ENCODE peak calls at places on chromosomes 11 and 22, in five cellular contexts. R is lung, I is psoas muscle, M is heart right ventricle, O is gastrocnemius medialis. E is an unnamed sample. For H3K4me1 and H3K27me3, the result is how much of the 10 kb centered on the place peaks cover.

GRCh38 chr11:47398551-47398950 is 9.8 kb upstream of the SLC39A13 start:
- DNase-seq in R (no peak), I (peak), M (no peak), O (no peak), E (no peak)

GRCh38 chr11:12961615-12962014 is 47.5 kb upstream of the RASSF10 start:
- DNase-seq in R (no peak), I (no peak), M (no peak), O (no peak), E (no peak)

GRCh38 chr11:62716816-62717215 is 9.3 kb downstream of the GNG3 start:
- DNase-seq in R (no peak), I (no peak), M (no peak), O (no peak), E (no peak)

GRCh38 chr22:43892183-43892894 is 526 bp upstream of the PNPLA5 start:
- DNase-seq in R (no peak), I (peak), M (no peak), O (no peak), E (no peak)

GRCh38 chr11:19102521-19102900 is 14.5 kb upstream of the ZDHHC13 start:
- DNase-seq in R (no peak), I (no peak), M (no peak), O (no peak), E (no peak)

GRCh38 chr11:17601206-17602075 is 54.4 kb downstream of the OTOG start:
- DNase-seq in R (peak), I (peak), M (no peak), O (no peak), E (no peak)

GRCh38 chr22:19291218-19291579 is 320 bp downstream of the CLTCL1 start:
- DNase-seq in R (no peak), I (peak), M (peak), O (peak), E (no peak)

GRCh38 chr22:31682751-31683150 is 20.7 kb upstream of the PISD start:
- DNase-seq in R (no peak), I (no peak), M (no peak), O (no peak), E (no peak)

GRCh38 chr11:1308745-1309497 is 511 bp downstream of the TOLLIP start:
- DNase-seq in R (no peak), I (no peak), M (no peak), O (no peak), E (no peak)
- H3K4me1 ChIP-seq in R (under half), I (under half), M (half or more), O (under half), E (under half)

GRCh38 chr11:44760917-44761545 is 34.3 kb downstream of the TSPAN18 start:
- DNase-seq in R (no peak), I (no peak), M (peak), O (peak), E (no peak)

GRCh38 chr11:44763111-44763820 is 36.5 kb downstream of the TSPAN18 start:
- DNase-seq in R (no peak), I (no peak), M (no peak), O (no peak), E (no peak)

GRCh38 chr11:44760477-44760872 is 33.7 kb downstream of the TSPAN18 start:
- DNase-seq in R (no peak), I (no peak), M (no peak), O (no peak), E (no peak)

GRCh38 chr11:44759743-44760476 is 33.1 kb downstream of the TSPAN18 start:
- DNase-seq in R (no peak), I (no peak), M (no peak), O (no peak), E (no peak)

GRCh38 chr11:44761546-44761961 is 34.8 kb downstream of the TSPAN18 start:
- DNase-seq in R (no peak), I (no peak), M (no peak), O (no peak), E (no peak)
- H3K27ac ChIP-seq in R (peak), I (peak), M (peak), O (no peak), E (no peak)

GRCh38 chr11:131653244-131653643 is 282.8 kb downstream of the NTM start:
- DNase-seq in R (no peak), I (no peak), M (no peak), O (no peak), E (no peak)

GRCh38 chr11:131649861-131650260 is 279.4 kb downstream of the NTM start:
- DNase-seq in R (no peak), I (no peak), M (no peak), O (no peak), E (no peak)

GRCh38 chr11:131654849-131655248 is 284.4 kb downstream of the NTM start:
- DNase-seq in R (no peak), I (no peak), M (no peak), O (no peak), E (no peak)

GRCh38 chr11:131656179-131656838 is 285.9 kb downstream of the NTM start:
- DNase-seq in R (no peak), I (no peak), M (no peak), O (no peak), E (no peak)

DNA sequence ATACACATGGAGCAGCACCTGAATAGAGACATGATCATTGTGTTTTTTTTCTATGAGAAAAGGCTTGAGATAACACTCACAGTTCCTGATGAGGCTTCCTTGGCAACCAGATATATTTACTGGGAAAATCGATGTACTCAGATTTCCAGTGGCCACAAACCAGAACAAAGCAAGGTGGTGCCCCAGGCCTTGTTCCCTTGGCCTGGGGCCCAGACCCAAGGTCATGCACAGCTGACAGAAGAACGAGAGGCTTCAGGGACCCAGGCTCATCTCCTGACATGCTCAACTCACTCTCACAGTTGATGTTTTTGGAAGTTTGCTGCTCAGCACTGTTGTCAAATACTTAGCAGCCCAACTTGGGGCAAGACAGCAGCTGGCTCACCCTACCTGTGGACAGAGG is 281.8 kb downstream of the NTM start:
- DNase-seq in R (no peak), I (no peak), M (no peak), O (no peak), E (no peak)
- H3K27me3 ChIP-seq in R (under half), I (under half), M (under half), O (under half), E (under half)

DNA sequence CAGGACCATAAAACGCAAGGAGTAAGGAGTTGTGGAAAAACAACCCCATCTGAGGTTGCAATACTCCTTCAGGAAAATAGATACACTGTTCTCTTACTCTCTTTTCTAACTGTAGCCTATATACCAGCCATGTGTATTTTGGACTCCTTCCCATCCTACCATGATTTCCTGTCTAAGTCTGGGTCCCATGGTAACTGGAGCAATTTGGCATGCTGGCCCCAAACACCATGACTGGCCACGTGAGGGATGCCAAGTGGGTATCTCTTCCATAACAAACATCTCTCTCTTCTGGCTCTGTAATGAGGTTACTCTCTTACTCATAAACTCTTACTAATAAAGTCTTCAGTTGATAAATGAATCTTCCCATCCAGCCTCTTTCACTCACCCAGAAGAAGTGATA is 26.5 kb downstream of the ABTB2 start:
- DNase-seq in R (no peak), I (no peak), M (no peak), O (no peak), E (no peak)
- H3K4me1 ChIP-seq in R (under half), I (half or more), M (under half), O (under half), E (under half)